ENCODE peak calls at places on chromosome 4, in six cellular contexts. N is mesendoderm, G is astrocyte of the spinal cord, F is heart left ventricle, E is upper lobe of left lung, H is psoas muscle. B is an unnamed sample.

GRCh38 chr4:141021397-141022194 is 111.7 kb downstream of the RNF150 start:
- DNase-seq in N (no peak), G (no peak), F (no peak), E (no peak), H (no peak), B (no peak)

GRCh38 chr4:128636906-128637305 is 172.6 kb upstream of the JADE1 start:
- DNase-seq in N (no peak), G (no peak), F (no peak), E (no peak), H (no peak), B (no peak)

GRCh38 chr4:24923550-24923949 is 10.7 kb upstream of the CCDC149 start:
- DNase-seq in N (peak; percentile 4), G (no peak), F (no peak), E (no peak), H (no peak), B (no peak)

GRCh38 chr4:13580018-13580417 is 35.7 kb upstream of the NKX3-2 start:
- DNase-seq in N (no peak), G (no peak), F (no peak), E (no peak), H (no peak), B (no peak)

GRCh38 chr4:26987191-26987590 is 126.5 kb downstream of the STIM2 start:
- DNase-seq in N (peak; percentile 37), G (no peak), F (no peak), E (no peak), H (no peak), B (no peak)

GRCh38 chr4:88841635-88842034 is 144.0 kb upstream of the NAP1L5 start:
- DNase-seq in N (no peak), G (no peak), F (no peak), E (no peak), H (no peak), B (no peak)

GRCh38 chr4:138232364-138232763 is 9.8 kb downstream of the SLC7A11 start:
- DNase-seq in N (no peak), G (no peak), F (no peak), E (no peak), H (no peak), B (no peak)

GRCh38 chr4:173334891-173335754 is 965 bp upstream of the HMGB2 start:
- DNase-seq in N (peak; percentile 96), G (peak; percentile 87), F (peak; percentile 70), E (peak; percentile 90), H (peak; percentile 51), B (peak; percentile 50)

GRCh38 chr4:38583102-38583501 is 80.9 kb upstream of the KLF3 start:
- DNase-seq in N (no peak), G (peak; percentile 54), F (no peak), E (no peak), H (no peak), B (no peak)

GRCh38 chr4:122874194-122874593 is 47.6 kb downstream of the FGF2 start:
- DNase-seq in N (peak; percentile 59), G (peak; percentile 82), F (no peak), E (no peak), H (no peak), B (no peak)

GRCh38 chr4:185480016-185480732 is 8.6 kb upstream of the CCDC110 start:
- DNase-seq in N (peak; percentile 49), G (no peak), F (no peak), E (no peak), H (no peak), B (no peak)
- H3K4me3 ChIP-seq in N (no peak overlapping the region), G (no peak overlapping the region), F (no peak overlapping the region), E (no peak overlapping the region), H (peak overlapping the region; percentile 50), B (no peak overlapping the region)

DNA sequence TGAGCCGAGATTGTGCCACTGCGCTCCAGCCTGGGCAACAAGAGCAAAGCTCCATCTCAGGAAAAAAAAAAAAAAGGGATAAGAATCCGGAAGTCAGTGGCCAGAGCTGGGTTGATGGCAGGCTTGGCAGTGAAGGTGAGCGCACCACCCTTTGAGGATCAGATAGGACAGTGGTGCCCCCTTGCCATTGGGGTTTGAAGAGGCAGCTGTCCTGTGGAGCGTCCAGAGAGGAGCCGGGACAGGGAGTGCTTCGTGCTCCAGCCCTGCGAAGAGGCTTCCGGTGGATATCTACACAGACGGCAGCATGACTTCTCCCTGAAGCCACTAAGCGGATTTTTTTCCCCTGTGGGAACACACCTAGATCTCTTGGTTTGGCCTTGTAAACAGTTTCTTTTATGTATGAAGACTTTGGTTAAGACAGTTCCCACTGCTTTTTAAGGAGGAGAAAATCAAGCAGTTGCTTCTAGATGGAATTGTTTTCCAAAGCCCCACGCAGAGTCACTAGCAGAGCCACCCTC is 6.5 kb downstream of the TBC1D14 start:
- DNase-seq in N (no peak), G (no peak), F (no peak), E (no peak), H (no peak), B (no peak)
- H3K4me3 ChIP-seq in N (no peak overlapping the region), G (no peak overlapping the region), F (no peak overlapping the region), E (no peak overlapping the region), H (no peak overlapping the region), B (no peak overlapping the region)

DNA sequence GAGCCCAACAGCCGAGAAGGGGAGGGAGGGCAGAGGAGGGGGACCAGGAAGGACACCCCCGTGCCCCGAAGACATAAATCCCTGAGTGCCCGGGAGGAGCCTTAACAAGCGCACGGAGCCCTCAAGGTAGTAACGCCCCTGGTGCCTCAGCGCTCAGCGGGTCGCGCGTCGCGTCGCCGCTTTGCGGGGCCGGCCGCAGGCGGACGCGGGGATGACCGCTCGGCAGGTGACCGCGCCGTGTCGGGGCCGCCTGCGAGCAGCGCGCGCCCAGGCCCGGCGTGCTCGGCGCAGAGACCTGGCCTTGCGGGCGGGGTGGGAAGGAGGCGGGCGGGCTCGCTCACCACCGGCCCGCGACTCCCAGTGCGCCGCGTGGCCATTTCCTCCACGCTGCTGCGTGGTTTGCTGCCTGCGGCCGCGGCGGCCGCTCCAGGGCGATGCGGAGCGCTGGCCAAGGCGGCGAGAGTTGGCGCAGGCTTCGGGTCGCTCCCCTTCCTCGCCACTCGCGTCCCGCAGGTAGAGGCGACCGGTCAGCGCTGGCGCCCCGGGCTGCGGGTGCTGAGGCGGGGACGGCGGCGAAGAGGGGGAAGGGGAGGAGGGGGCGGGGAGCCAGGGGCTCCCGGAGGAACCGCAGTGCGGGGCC is 632 bp downstream of the CCSER1 start:
- DNase-seq in N (no peak), G (peak; percentile 5), F (peak; percentile 23), E (peak; percentile 90), H (peak; percentile 16), B (peak; percentile 16)
- H3K4me3 ChIP-seq in N (peak overlapping the region; percentile 44), G (peak overlapping the region; percentile 53), F (peak overlapping the region; percentile 74), E (peak overlapping the region; percentile 77), H (peak overlapping the region; percentile 71), B (peak overlapping the region; percentile 75)

GRCh38 chr4:148435654-148436406 is 6.4 kb downstream of the NR3C2 start:
- DNase-seq in N (no peak), G (no peak), F (no peak), E (no peak), H (peak; percentile 17), B (no peak)

GRCh38 chr4:148426643-148427042 is 15.6 kb downstream of the NR3C2 start:
- DNase-seq in N (peak; percentile 13), G (no peak), F (no peak), E (no peak), H (no peak), B (no peak)

GRCh38 chr4:148430847-148431246 is 11.4 kb downstream of the NR3C2 start:
- DNase-seq in N (no peak), G (no peak), F (no peak), E (no peak), H (no peak), B (no peak)

GRCh38 chr4:148434075-148434773 is 8.0 kb downstream of the NR3C2 start:
- DNase-seq in N (no peak), G (no peak), F (no peak), E (no peak), H (no peak), B (no peak)

GRCh38 chr4:148431401-148431800 is 10.8 kb downstream of the NR3C2 start:
- DNase-seq in N (no peak), G (no peak), F (no peak), E (no peak), H (no peak), B (no peak)
- H3K4me3 ChIP-seq in N (no peak overlapping the region), G (no peak overlapping the region), F (no peak overlapping the region), E (no peak overlapping the region), H (no peak overlapping the region), B (no peak overlapping the region)

DNA sequence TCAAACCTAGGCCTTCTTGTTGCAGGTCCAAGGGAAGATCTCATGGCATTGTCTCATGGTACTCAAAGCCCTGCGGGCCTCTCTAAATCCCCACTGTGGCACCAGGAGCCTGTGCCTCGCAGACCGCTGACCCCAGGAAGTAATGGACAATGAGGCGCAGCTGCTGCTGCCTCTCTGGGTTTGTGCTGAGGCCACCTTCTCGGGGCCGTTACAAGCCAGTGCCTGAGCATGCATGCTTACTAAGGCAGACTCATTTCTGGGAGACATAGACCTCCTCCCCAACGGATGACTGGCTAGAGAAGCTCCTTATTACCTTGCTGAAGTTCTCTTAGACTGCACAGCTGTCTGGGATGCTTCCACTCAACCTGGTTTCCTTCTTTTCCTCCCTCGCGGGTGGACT is 1.3 kb downstream of the BDH2 start:
- DNase-seq in N (no peak), G (no peak), F (no peak), E (no peak), H (no peak), B (no peak)
- H3K4me3 ChIP-seq in N (no peak overlapping the region), G (peak overlapping the region; percentile 59), F (no peak overlapping the region), E (peak overlapping the region; percentile 55), H (peak overlapping the region; percentile 75), B (no peak overlapping the region)

GRCh38 chr4:2443986-2444740 is 24.7 kb upstream of the RNF4 start:
- DNase-seq in N (no peak), G (no peak), F (no peak), E (peak; percentile 44), H (no peak), B (no peak)

GRCh38 chr4:2443061-2443730 is 24.4 kb downstream of the CFAP99 start:
- DNase-seq in N (no peak), G (no peak), F (no peak), E (peak; percentile 61), H (no peak), B (no peak)

GRCh38 chr4:2445130-2445529 is 23.8 kb upstream of the RNF4 start:
- DNase-seq in N (no peak), G (no peak), F (no peak), E (peak; percentile 57), H (no peak), B (no peak)

GRCh38 chr4:2446656-2447564 is 22.0 kb upstream of the RNF4 start:
- DNase-seq in N (no peak), G (no peak), F (no peak), E (no peak), H (no peak), B (no peak)

DNA sequence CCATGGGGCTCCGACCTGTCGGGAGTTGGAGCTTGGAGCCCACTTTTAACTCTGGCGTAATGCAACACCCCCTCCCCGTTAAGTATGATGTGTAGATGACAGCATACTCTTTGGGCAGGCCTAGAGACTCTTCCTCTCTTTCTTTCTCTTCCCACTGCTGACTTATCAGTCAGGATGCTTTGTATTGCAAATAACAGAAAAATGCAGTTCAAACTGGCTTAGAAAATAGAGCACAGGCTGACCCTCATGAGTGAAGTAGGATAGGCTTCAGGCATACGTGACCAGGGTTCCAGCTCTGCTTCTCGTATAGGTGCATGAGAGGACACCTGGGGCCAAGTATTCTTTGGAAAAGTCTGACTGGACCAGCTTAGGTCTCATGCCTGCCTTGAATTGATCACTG is 23.3 kb upstream of the RNF4 start:
- DNase-seq in N (no peak), G (no peak), F (no peak), E (no peak), H (no peak), B (no peak)
- H3K4me3 ChIP-seq in N (no peak overlapping the region), G (no peak overlapping the region), F (no peak overlapping the region), E (no peak overlapping the region), H (no peak overlapping the region), B (no peak overlapping the region)

B was measured in uterus.